ENCODE peak calls at places on chromosomes 16 and 17, in six cellular contexts. V, W, O, F, R and J are unnamed samples.

GRCh38 chr16:9612267-9612666 is 520.8 kb downstream of the HAPSTR1 start:
- DNase-seq in V (no peak), W (no peak), O (no peak), F (no peak), R (no peak), J (peak)

GRCh38 chr16:11133344-11133921 is 122.6 kb downstream of the SOCS1 start:
- DNase-seq in V (peak), W (no peak), O (peak), F (no peak), R (peak), J (no peak)

GRCh38 chr17:17739388-17740066 is 58.3 kb downstream of the RAI1 start:
- DNase-seq in V (no peak), W (no peak), O (peak), F (peak), R (peak), J (peak)

GRCh38 chr16:86391987-86392386 is 118.3 kb upstream of the FOXF1 start:
- DNase-seq in V (no peak), W (no peak), O (peak), F (no peak), R (peak), J (no peak)

GRCh38 chr16:87041732-87042131 is 275.5 kb downstream of the C16orf95 start:
- DNase-seq in V (no peak), W (no peak), O (no peak), F (no peak), R (no peak), J (no peak)

GRCh38 chr16:30896203-30896889 is at the start of gene CTF1:
- DNase-seq in V (peak), W (no peak), O (peak), F (peak), R (peak), J (peak)

GRCh38 chr16:82331974-82332750 is 162.1 kb upstream of the MPHOSPH6 start:
- DNase-seq in V (no peak), W (no peak), O (no peak), F (no peak), R (no peak), J (no peak)

GRCh38 chr17:67578058-67578457 is 139.7 kb upstream of the NOL11 start:
- DNase-seq in V (no peak), W (no peak), O (no peak), F (no peak), R (no peak), J (peak)

GRCh38 chr17:78831688-78832540 is 8.7 kb downstream of the USP36 start:
- DNase-seq in V (no peak), W (no peak), O (no peak), F (no peak), R (no peak), J (no peak)

DNA sequence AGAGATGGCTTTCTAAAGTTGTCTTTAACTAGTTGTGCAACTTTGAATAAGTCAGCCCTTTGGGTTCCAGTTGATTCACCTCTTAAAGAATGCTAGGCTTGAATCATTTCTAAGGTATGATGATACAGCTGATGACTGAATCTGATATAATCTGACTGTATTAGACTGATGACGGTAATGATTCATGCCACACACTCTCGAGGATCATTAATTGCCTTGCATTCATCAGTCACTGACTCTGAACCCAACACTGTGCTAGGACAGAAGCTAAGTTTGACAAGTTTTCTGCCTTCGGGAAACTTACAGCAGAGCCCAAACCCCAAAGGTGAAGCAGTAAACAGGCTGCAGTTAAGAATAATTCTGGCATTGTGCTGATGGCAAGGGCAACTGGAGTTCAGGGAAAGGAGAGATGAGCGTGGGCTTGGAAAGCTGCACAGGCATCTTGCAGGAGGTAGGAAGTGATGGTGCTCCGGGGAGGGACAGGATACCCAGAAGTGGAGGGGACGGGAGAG is 25.8 kb downstream of the ASIC2 start:
- DNase-seq in V (no peak), W (no peak), O (peak), F (no peak), R (peak), J (no peak)
- TF ChIP-seq EZH2phosphoT487 in V (no peak), W (no peak), O (no peak), F (no peak), R (no peak), J (no peak)

GRCh38 chr17:27892542-27892865 is 661 bp downstream of the LYRM9 start:
- DNase-seq in V (no peak), W (no peak), O (no peak), F (no peak), R (no peak), J (no peak)

GRCh38 chr17:27892866-27893769 is at the start of gene LYRM9:
- DNase-seq in V (peak), W (peak), O (peak), F (peak), R (peak), J (peak)

GRCh38 chr17:27895940-27896535 is 2.9 kb upstream of the LYRM9 start:
- DNase-seq in V (no peak), W (no peak), O (no peak), F (no peak), R (no peak), J (no peak)

GRCh38 chr17:27895110-27895895 is 2.1 kb upstream of the LYRM9 start:
- DNase-seq in V (no peak), W (no peak), O (no peak), F (no peak), R (no peak), J (no peak)

DNA sequence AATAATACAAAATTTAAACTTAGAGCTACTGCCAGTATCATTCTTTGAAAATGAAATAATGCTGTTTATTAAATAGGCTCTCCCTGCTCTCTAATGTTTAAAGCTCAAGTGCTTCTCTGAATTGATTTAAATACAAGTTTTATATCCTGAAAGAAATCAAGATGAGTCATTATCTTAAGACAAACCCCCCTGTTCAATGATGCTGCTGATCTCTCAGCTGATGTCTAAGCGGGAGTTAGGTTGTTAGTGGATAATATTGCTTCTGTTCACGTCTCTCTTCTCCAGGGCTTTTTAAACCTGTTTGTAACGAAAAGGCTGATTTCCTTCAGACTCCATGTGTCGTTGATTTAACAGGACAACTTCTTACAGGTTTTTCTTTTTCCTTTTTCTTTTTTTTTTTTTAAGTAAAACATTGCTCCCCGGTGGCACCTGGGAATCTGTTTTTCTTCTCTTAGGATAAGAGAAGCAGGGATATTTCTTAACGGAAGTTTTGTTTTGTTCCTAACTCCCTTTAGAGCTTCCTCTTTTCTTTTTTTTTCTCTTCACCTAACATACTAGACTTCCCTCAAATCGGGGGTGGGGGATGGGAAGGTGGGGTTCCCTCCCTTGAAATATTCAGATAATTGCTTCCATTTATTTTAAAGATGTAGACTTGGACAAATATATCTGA is 804 bp upstream of the LYRM9 start:
- DNase-seq in V (no peak), W (no peak), O (peak), F (no peak), R (no peak), J (no peak)
- H3K9ac ChIP-seq in V (no peak), W (no peak), O (no peak), F (no peak), R (no peak), J (no peak)

DNA sequence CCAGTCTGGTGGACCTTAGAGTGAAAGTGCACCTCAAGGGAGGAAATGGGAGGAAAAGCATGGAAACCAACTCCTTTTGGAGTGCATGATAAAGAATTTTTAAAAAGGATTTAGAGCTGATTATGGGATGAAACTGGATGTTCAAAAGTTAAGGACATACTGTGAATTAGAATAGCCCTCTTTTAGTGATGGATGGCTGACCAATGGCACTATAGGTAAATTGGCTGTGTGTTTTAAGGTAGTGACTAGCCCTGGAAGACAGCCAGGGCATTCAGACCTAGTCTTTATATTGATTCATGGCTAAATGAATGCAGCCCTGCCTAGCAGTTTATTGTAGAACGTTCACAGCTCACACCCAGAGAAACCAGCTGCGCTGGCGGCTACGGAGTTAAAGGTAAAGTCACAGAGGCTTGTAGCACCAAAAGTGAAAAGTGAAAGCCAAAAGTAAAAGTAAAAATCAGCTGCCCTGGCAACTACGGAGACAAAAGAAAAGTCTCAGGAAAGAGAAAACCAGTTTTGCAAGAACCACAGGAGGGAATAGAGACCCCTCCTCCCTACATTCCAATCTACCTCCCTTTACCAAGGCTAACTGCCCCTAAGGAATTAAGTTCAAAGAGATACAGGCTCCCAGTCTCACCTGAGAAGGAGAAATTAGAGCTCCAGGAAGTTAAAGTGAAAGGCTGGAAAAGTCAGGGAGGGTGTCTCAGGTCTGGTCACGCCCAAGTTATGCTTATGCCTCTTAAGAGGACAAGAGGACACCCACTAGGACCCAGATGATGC is 21.8 kb downstream of the ACSM1 start:
- DNase-seq in V (peak), W (no peak), O (peak), F (no peak), R (peak), J (peak)
- H3K4me3 ChIP-seq in V (peak), W (no peak), O (no peak), F (no peak), R (peak), J (peak)

GRCh38 chr17:2719861-2720260 is 8.3 kb upstream of the CLUH start:
- DNase-seq in V (no peak), W (no peak), O (no peak), F (no peak), R (no peak), J (peak)

GRCh38 chr17:2721603-2722002 is 10.0 kb upstream of the CLUH start:
- DNase-seq in V (no peak), W (no peak), O (no peak), F (no peak), R (no peak), J (no peak)

GRCh38 chr17:2716649-2717048 is 5.1 kb upstream of the CLUH start:
- DNase-seq in V (no peak), W (no peak), O (no peak), F (no peak), R (no peak), J (no peak)

GRCh38 chr17:2722611-2723010 is 11.0 kb upstream of the CLUH start:
- DNase-seq in V (no peak), W (no peak), O (no peak), F (no peak), R (no peak), J (no peak)

GRCh38 chr17:2718150-2718938 is 6.8 kb upstream of the CLUH start:
- DNase-seq in V (no peak), W (no peak), O (no peak), F (no peak), R (no peak), J (no peak)
- TF ChIP-seq EZH2phosphoT487 in V (no peak), W (no peak), O (no peak), F (no peak), R (no peak), J (no peak)

DNA sequence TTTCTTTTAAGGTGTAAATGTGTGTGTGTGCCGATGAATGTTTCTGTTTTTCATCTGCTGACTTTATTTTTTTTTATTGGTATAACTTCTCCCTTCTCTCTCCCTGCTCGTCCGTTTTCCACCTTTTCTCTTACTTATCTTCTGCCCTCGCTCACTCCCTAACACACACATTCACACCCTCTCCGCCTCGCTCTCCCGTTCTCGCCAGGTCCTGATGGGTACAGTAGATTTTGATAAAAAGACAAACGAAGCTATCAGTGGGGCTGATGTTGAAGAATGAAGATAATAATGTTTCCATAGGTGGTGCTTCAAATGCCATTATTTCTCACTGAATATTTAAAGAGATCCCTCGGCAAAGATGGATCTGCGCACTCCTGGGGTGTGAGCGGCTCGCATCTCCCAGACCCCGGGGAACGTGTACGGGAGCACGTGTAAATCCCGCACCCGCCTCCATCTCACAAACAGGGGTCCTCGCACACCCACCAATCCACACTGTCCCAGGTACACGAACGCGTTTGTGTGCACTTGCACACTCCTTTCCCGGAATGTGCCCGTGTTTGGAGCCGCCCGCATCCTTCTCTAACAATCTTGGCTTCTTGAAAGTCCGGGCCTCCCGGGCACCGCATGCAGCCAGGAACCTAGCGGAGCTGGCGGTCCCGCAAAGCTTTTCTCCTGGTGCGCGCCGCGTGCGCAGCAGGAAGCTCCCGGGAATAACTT is 2.4 kb upstream of the SALL1 start:
- DNase-seq in V (no peak), W (no peak), O (peak), F (peak), R (no peak), J (peak)
- H3K9ac ChIP-seq in V (no peak), W (no peak), O (peak), F (no peak), R (no peak), J (peak)

GRCh38 chr17:8925808-8926207 is 39.7 kb downstream of the PIK3R5 start:
- DNase-seq in V (no peak), W (no peak), O (no peak), F (no peak), R (no peak), J (no peak)

GRCh38 chr17:8927395-8927794 is 38.1 kb downstream of the PIK3R5 start:
- DNase-seq in V (no peak), W (no peak), O (no peak), F (no peak), R (no peak), J (no peak)

GRCh38 chr17:8928347-8928746 is 37.2 kb downstream of the PIK3R5 start:
- DNase-seq in V (no peak), W (no peak), O (no peak), F (no peak), R (no peak), J (no peak)

GRCh38 chr17:8935194-8935593 is 30.3 kb downstream of the PIK3R5 start:
- DNase-seq in V (no peak), W (no peak), O (peak), F (no peak), R (no peak), J (no peak)

GRCh38 chr17:8930664-8931063 is 34.8 kb downstream of the PIK3R5 start:
- DNase-seq in V (no peak), W (no peak), O (no peak), F (no peak), R (no peak), J (no peak)
- H3K4me3 ChIP-seq in V (no peak), W (no peak), O (no peak), F (no peak), R (no peak), J (no peak)

GRCh38 chr17:77426676-77427386 is 286.1 kb downstream of the SEC14L1 start:
- DNase-seq in V (no peak), W (no peak), O (no peak), F (no peak), R (no peak), J (no peak)
- TF ChIP-seq EZH2phosphoT487 in V (no peak), W (no peak), O (no peak), F (no peak), R (no peak), J (no peak)